ENCODE peak calls at places on chromosomes 11 and 22, in eight cellular contexts. K, Q, V, C, P, F, L and A are unnamed samples.

GRCh38 chr11:62710001-62710345 is 2.5 kb downstream of the GNG3 start:
- DNase-seq in Q (no peak), C (no peak), V (peak), F (peak), K (peak), L (no peak), P (no peak), A (peak)

GRCh38 chr11:16881074-16881709 is 133.0 kb downstream of the PLEKHA7 start:
- DNase-seq in L (peak), C (no peak), Q (peak), F (no peak), K (peak), P (no peak), V (peak), A (peak)

GRCh38 chr11:28228196-28228595 is 120.0 kb downstream of the METTL15 start:
- DNase-seq in V (no peak), P (no peak), F (no peak), Q (no peak), K (peak), L (peak), C (no peak), A (peak)

GRCh38 chr11:11047851-11048610 is 190.2 kb upstream of the ZBED5 start:
- DNase-seq in P (no peak), K (no peak), L (no peak), V (no peak), F (no peak), C (no peak), Q (no peak), A (no peak)

GRCh38 chr11:106187860-106188456 is 110.5 kb downstream of the AASDHPPT start:
- DNase-seq in K (no peak), Q (no peak), C (no peak), V (no peak), P (no peak), L (no peak), F (no peak), A (no peak)

GRCh38 chr11:44815917-44816456 is 89.2 kb downstream of the TSPAN18 start:
- DNase-seq in K (no peak), P (no peak), Q (no peak), V (no peak), F (no peak), C (no peak), L (no peak), A (no peak)

GRCh38 chr11:134372961-134373360 is 39.1 kb downstream of the B3GAT1 start:
- DNase-seq in L (no peak), C (no peak), K (no peak), F (no peak), P (no peak), Q (peak), V (no peak), A (no peak)

GRCh38 chr11:1298695-1299492 is 10.5 kb downstream of the TOLLIP start:
- DNase-seq in Q (peak), F (peak), V (peak), K (peak), C (peak), L (no peak), P (no peak), A (peak)

GRCh38 chr11:7651700-7652099 is 21.6 kb downstream of the CYB5R2 start:
- DNase-seq in P (no peak), C (peak), F (no peak), L (no peak), K (no peak), V (no peak), Q (no peak), A (no peak)

GRCh38 chr11:66247295-66247694 is 21.1 kb upstream of the RAB1B start:
- DNase-seq in K (no peak), F (no peak), C (no peak), L (no peak), P (no peak), Q (no peak), V (no peak), A (no peak)

DNA sequence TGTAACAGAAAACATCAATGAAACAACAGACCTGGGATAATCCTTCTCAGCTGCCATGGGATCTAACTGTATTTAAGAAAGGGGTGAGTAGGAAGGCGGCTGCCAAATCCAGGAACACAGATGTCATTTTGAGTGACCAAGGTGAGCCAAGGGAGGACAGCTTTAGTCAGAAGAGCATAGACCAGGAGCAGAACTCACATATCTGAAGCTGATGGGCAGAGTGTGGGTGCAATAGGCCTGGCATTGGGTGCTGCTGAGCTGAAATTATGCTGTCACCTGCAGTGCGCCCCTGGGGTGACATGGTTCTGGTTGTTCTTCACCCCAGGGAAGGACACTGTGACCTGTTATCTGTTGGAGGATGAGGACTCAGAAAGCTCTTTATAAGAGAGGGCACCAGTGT is 88.9 kb upstream of the TOP3B start:
- DNase-seq in L (no peak), P (no peak), Q (no peak), C (no peak), V (no peak), F (no peak), K (no peak), A (no peak)
- TF ChIP-seq CTCF in L (no peak), P (no peak), Q (no peak), C (no peak), V (no peak), F (no peak), K (no peak), A (no peak)

GRCh38 chr11:76248210-76248609 is 41.9 kb upstream of the WNT11 start:
- DNase-seq in C (no peak), K (no peak), V (no peak), Q (no peak), F (no peak), L (no peak), P (no peak), A (peak)
- TF ChIP-seq CTCF in C (no peak), K (peak), V (no peak), Q (no peak), F (no peak), L (peak), P (peak), A (peak)

GRCh38 chr22:31952094-31952401 is 7.7 kb downstream of the YWHAH start:
- DNase-seq in P (peak), L (peak), F (no peak), K (peak), C (no peak), Q (no peak), V (no peak), A (no peak)
- TF ChIP-seq CTCF in P (no peak), L (peak), F (no peak), K (peak), C (no peak), Q (no peak), V (no peak), A (no peak)

GRCh38 chr11:78397398-78397797 is 20.2 kb downstream of the GAB2 start:
- DNase-seq in F (no peak), C (no peak), L (no peak), K (no peak), V (no peak), Q (no peak), P (no peak), A (no peak)
- TF ChIP-seq CTCF in F (peak), C (no peak), L (no peak), K (no peak), V (no peak), Q (no peak), P (no peak), A (no peak)

GRCh38 chr22:31944700-31945477 is 554 bp downstream of the YWHAH start:
- DNase-seq in P (peak), F (peak), K (no peak), V (peak), Q (peak), C (peak), L (no peak), A (no peak)
- TF ChIP-seq CTCF in P (no peak), F (no peak), K (peak), V (no peak), Q (no peak), C (no peak), L (peak), A (no peak)

GRCh38 chr11:34639545-34639944 is 18.7 kb downstream of the EHF start:
- DNase-seq in F (no peak), C (no peak), Q (no peak), V (no peak), L (no peak), P (no peak), K (no peak), A (no peak)
- TF ChIP-seq CTCF in F (no peak), C (no peak), Q (no peak), V (no peak), L (no peak), P (no peak), K (no peak), A (no peak)

GRCh38 chr11:15307600-15307999 is 192.9 kb downstream of the INSC start:
- DNase-seq in F (no peak), P (no peak), C (no peak), V (no peak), L (no peak), K (no peak), Q (peak), A (no peak)
- TF ChIP-seq CTCF in F (no peak), P (no peak), C (no peak), V (no peak), L (no peak), K (no peak), Q (no peak), A (no peak)

GRCh38 chr11:65100674-65101350 is 4.8 kb downstream of the VPS51 start:
- DNase-seq in Q (no peak), P (no peak), V (no peak), F (no peak), L (no peak), K (no peak), C (no peak), A (peak)
- TF ChIP-seq CTCF in Q (peak), P (peak), V (no peak), F (no peak), L (peak), K (no peak), C (no peak), A (peak)